ENCODE peak calls at places on chromosomes 6 and 20, in five cellular contexts. One of them, this sample, is unnamed. For H3K9me3, the result is how much of the 10 kb centered on the place peaks cover.

GRCh38 chr6:110102411-110102810 is 77.1 kb downstream of the WASF1 start:
- DNase-seq in IMR-90: no peak
- DNase-seq in fibroblast of lung: no peak
- DNase-seq in GM23248: no peak
- DNase-seq in cardiac muscle cell: no peak
- DNase-seq in this sample: no peak

GRCh38 chr6:105879902-105880547 is 206.1 kb upstream of the PRDM1 start:
- DNase-seq in IMR-90: no peak
- DNase-seq in GM23248: no peak
- DNase-seq in fibroblast of lung: no peak
- DNase-seq in cardiac muscle cell: no peak
- DNase-seq in this sample: no peak

GRCh38 chr6:44966449-44967091 is 361.6 kb upstream of the RUNX2 start:
- DNase-seq in fibroblast of lung: peak
- DNase-seq in GM23248: peak
- DNase-seq in cardiac muscle cell: peak
- DNase-seq in IMR-90: peak
- DNase-seq in this sample: no peak

GRCh38 chr6:23176471-23176870 is 607.1 kb downstream of the HDGFL1 start:
- DNase-seq in cardiac muscle cell: no peak
- DNase-seq in IMR-90: no peak
- DNase-seq in fibroblast of lung: no peak
- DNase-seq in GM23248: no peak
- DNase-seq in this sample: no peak

GRCh38 chr20:4787069-4787468 is 65.4 kb downstream of the PRND start:
- DNase-seq in IMR-90: peak
- DNase-seq in cardiac muscle cell: no peak
- DNase-seq in GM23248: peak
- DNase-seq in fibroblast of lung: peak
- DNase-seq in this sample: peak

GRCh38 chr6:33668328-33668727 is 43.2 kb downstream of the UQCC2 start:
- DNase-seq in IMR-90: no peak
- DNase-seq in GM23248: no peak
- DNase-seq in cardiac muscle cell: no peak
- DNase-seq in fibroblast of lung: no peak
- DNase-seq in this sample: no peak

GRCh38 chr6:149336529-149336928 is 19.0 kb downstream of the TAB2 start:
- DNase-seq in fibroblast of lung: peak
- DNase-seq in IMR-90: no peak
- DNase-seq in cardiac muscle cell: no peak
- DNase-seq in GM23248: peak
- DNase-seq in this sample: no peak

GRCh38 chr20:46485431-46485830 is 27.9 kb downstream of the ZNF334 start:
- DNase-seq in cardiac muscle cell: no peak
- DNase-seq in fibroblast of lung: no peak
- DNase-seq in IMR-90: no peak
- DNase-seq in GM23248: peak
- DNase-seq in this sample: no peak

GRCh38 chr6:114421219-114421618 is 78.4 kb upstream of the HS3ST5 start:
- DNase-seq in fibroblast of lung: no peak
- DNase-seq in cardiac muscle cell: no peak
- DNase-seq in GM23248: no peak
- DNase-seq in IMR-90: no peak
- DNase-seq in this sample: no peak

GRCh38 chr20:1786496-1786895 is 108.7 kb upstream of the SIRPA start:
- DNase-seq in GM23248: no peak
- DNase-seq in fibroblast of lung: no peak
- DNase-seq in IMR-90: no peak
- DNase-seq in cardiac muscle cell: no peak
- DNase-seq in this sample: no peak

GRCh38 chr6:30824698-30825097 is 59.6 kb upstream of the DDR1 start:
- DNase-seq in fibroblast of lung: no peak
- DNase-seq in GM23248: no peak
- DNase-seq in IMR-90: no peak
- DNase-seq in cardiac muscle cell: no peak
- DNase-seq in this sample: no peak

GRCh38 chr6:111087871-111088667 is 766 bp downstream of the SLC16A10 start:
- DNase-seq in GM23248: peak
- DNase-seq in fibroblast of lung: peak
- DNase-seq in IMR-90: no peak
- DNase-seq in cardiac muscle cell: peak
- DNase-seq in this sample: no peak

GRCh38 chr6:63525186-63525878 is 46.9 kb upstream of the LOC128125822 start:
- DNase-seq in cardiac muscle cell: no peak
- DNase-seq in IMR-90: no peak
- DNase-seq in fibroblast of lung: no peak
- DNase-seq in GM23248: no peak
- DNase-seq in this sample: no peak

GRCh38 chr6:17865798-17866725 is 121.4 kb downstream of the KIF13A start:
- DNase-seq in cardiac muscle cell: peak
- DNase-seq in fibroblast of lung: peak
- DNase-seq in IMR-90: peak
- DNase-seq in GM23248: peak
- DNase-seq in this sample: peak

GRCh38 chr6:33803571-33804053 is at the start of gene MLN:
- DNase-seq in fibroblast of lung: no peak
- DNase-seq in GM23248: no peak
- DNase-seq in IMR-90: no peak
- DNase-seq in cardiac muscle cell: no peak
- DNase-seq in this sample: no peak

GRCh38 chr20:7994809-7995208 is 24.8 kb downstream of the TMX4 start:
- DNase-seq in cardiac muscle cell: no peak
- DNase-seq in IMR-90: no peak
- DNase-seq in GM23248: no peak
- DNase-seq in fibroblast of lung: no peak
- DNase-seq in this sample: no peak

GRCh38 chr6:78861509-78861908 is 5.8 kb upstream of the IRAK1BP1 start:
- DNase-seq in fibroblast of lung: no peak
- DNase-seq in GM23248: no peak
- DNase-seq in cardiac muscle cell: no peak
- DNase-seq in IMR-90: no peak
- DNase-seq in this sample: no peak

GRCh38 chr6:26025047-26025893 is 62.0 kb upstream of the HFE start:
- DNase-seq in GM23248: peak
- DNase-seq in cardiac muscle cell: peak
- DNase-seq in fibroblast of lung: peak
- DNase-seq in IMR-90: peak
- DNase-seq in this sample: no peak

GRCh38 chr6:109229536-109229935 is 134.2 kb downstream of the CEP57L1 start:
- DNase-seq in GM23248: peak
- DNase-seq in cardiac muscle cell: no peak
- DNase-seq in fibroblast of lung: no peak
- DNase-seq in IMR-90: no peak
- DNase-seq in this sample: no peak

GRCh38 chr20:46348231-46348803 is 40.0 kb upstream of the CDH22 start:
- DNase-seq in cardiac muscle cell: peak
- DNase-seq in GM23248: peak
- DNase-seq in IMR-90: peak
- DNase-seq in fibroblast of lung: no peak
- DNase-seq in this sample: no peak

GRCh38 chr20:48618631-48619030 is 209.2 kb downstream of the PREX1 start:
- DNase-seq in fibroblast of lung: no peak
- DNase-seq in IMR-90: no peak
- DNase-seq in cardiac muscle cell: no peak
- DNase-seq in GM23248: no peak
- DNase-seq in this sample: no peak

GRCh38 chr6:132569170-132569569 is 952 bp upstream of the TAAR6 start:
- DNase-seq in IMR-90: no peak
- DNase-seq in fibroblast of lung: no peak
- DNase-seq in cardiac muscle cell: no peak
- DNase-seq in GM23248: no peak
- DNase-seq in this sample: no peak

GRCh38 chr6:53410508-53411258 is 61.9 kb upstream of the ELOVL5 start:
- DNase-seq in cardiac muscle cell: peak
- DNase-seq in GM23248: peak
- DNase-seq in IMR-90: peak
- DNase-seq in fibroblast of lung: peak
- DNase-seq in this sample: peak

GRCh38 chr6:112223070-112223861 is 31.1 kb downstream of the LAMA4 start:
- DNase-seq in fibroblast of lung: peak
- DNase-seq in cardiac muscle cell: peak
- DNase-seq in GM23248: peak
- DNase-seq in IMR-90: peak
- DNase-seq in this sample: peak

GRCh38 chr6:35603326-35604202 is 85.2 kb downstream of the FKBP5 start:
- DNase-seq in IMR-90: no peak
- DNase-seq in GM23248: peak
- DNase-seq in cardiac muscle cell: peak
- DNase-seq in fibroblast of lung: peak
- DNase-seq in this sample: no peak

GRCh38 chr6:152981989-152982767 is 663 bp downstream of the FBXO5 start:
- DNase-seq in fibroblast of lung: no peak
- DNase-seq in cardiac muscle cell: no peak
- DNase-seq in GM23248: no peak
- DNase-seq in IMR-90: no peak
- DNase-seq in this sample: peak

GRCh38 chr6:105993769-105994521 is 92.2 kb upstream of the PRDM1 start:
- DNase-seq in fibroblast of lung: peak
- DNase-seq in IMR-90: peak
- DNase-seq in cardiac muscle cell: peak
- DNase-seq in GM23248: peak
- DNase-seq in this sample: no peak

DNA sequence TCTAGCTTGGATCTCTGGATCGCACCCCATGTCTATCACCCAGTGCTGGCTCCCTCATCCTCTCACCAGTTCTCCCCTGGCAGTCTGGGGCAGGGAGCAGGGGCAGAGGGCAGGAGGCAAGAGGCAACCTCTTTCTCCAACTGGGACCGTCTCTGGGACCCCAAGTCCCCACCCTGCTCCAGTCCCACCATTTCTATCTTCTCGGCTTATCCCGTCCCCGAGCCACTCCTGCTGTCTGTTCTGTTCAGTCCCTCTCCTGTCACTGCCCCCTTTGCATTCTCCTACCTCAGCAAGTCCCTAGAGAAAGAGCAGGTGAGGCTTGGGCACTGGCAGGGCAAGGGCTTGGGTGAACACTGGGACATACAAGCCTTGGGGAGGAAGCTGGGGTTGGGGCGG is 625 bp upstream of the TNXB start:
- DNase-seq in fibroblast of lung: no peak
- DNase-seq in cardiac muscle cell: no peak
- DNase-seq in GM23248: no peak
- DNase-seq in IMR-90: no peak
- DNase-seq in this sample: no peak
- H3K4me3 ChIP-seq in fibroblast of lung: no peak
- H3K4me3 ChIP-seq in cardiac muscle cell: no peak
- H3K4me3 ChIP-seq in GM23248: no peak
- H3K4me3 ChIP-seq in IMR-90: no peak
- H3K4me3 ChIP-seq in this sample: no peak

GRCh38 chr6:128319946-128320345 is 200.5 kb downstream of the PTPRK start:
- DNase-seq in GM23248: no peak
- DNase-seq in cardiac muscle cell: no peak
- DNase-seq in IMR-90: no peak
- DNase-seq in fibroblast of lung: no peak
- DNase-seq in this sample: no peak

GRCh38 chr6:128327890-128328289 is 192.5 kb downstream of the PTPRK start:
- DNase-seq in fibroblast of lung: no peak
- DNase-seq in GM23248: peak
- DNase-seq in cardiac muscle cell: peak
- DNase-seq in IMR-90: peak
- DNase-seq in this sample: no peak

GRCh38 chr6:128323011-128323410 is 197.4 kb downstream of the PTPRK start:
- DNase-seq in IMR-90: no peak
- DNase-seq in GM23248: no peak
- DNase-seq in cardiac muscle cell: no peak
- DNase-seq in fibroblast of lung: no peak
- DNase-seq in this sample: no peak
- H3K9me3 ChIP-seq in IMR-90: under half
- H3K9me3 ChIP-seq in GM23248: under half
- H3K9me3 ChIP-seq in cardiac muscle cell: under half
- H3K9me3 ChIP-seq in fibroblast of lung: under half
- H3K9me3 ChIP-seq in this sample: under half

GRCh38 chr20:57621426-57622200 is 1.4 kb upstream of the ZBP1 start:
- DNase-seq in IMR-90: no peak
- DNase-seq in GM23248: peak
- DNase-seq in cardiac muscle cell: no peak
- DNase-seq in fibroblast of lung: no peak
- DNase-seq in this sample: no peak
- H3K4me3 ChIP-seq in IMR-90: no peak
- H3K4me3 ChIP-seq in GM23248: no peak
- H3K4me3 ChIP-seq in cardiac muscle cell: no peak
- H3K4me3 ChIP-seq in fibroblast of lung: no peak
- H3K4me3 ChIP-seq in this sample: no peak

DNA sequence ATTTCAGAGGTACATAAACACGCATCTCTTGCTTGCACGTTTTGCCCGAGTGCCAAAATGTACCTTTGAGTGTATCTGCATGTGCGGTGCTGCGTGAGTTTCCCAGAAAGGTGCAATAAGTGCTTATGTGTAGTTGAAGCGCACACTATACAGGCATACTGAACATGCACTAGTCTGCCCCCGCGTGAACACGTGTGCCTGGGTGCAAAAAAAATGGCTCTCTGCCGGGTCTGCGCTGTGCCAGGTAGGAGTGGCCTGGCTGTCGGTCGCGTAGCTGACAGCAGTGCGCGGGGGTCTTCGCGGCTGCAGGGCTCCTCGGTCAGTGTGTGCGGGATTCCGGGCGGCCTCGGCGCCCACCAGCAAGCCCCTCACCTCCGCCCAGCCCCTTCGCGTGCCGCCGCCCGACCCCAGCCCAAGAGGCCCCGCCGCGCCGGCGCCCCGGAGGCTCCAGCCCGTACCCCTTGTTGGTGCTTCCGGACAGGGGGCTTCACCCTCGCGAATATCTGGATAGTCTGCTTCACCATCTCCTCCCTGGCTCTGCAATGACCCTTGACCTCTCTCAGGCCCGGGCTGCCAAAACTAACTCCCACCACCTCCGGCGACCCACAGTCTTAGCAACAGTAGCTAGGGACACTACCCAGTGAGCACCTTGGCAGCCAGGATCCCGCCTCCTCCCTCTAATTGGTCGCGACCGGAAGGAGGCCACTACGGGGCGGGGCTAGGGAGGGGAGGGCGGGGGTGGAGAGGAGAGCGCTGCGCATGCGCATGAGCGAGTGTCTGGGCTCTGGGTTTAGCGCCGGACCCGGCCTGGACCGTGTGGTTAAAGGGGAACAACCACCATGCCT is at the start of gene KIF6:
- DNase-seq in IMR-90: peak
- DNase-seq in fibroblast of lung: peak
- DNase-seq in GM23248: peak
- DNase-seq in cardiac muscle cell: peak
- DNase-seq in this sample: peak
- H3K9me3 ChIP-seq in IMR-90: under half
- H3K9me3 ChIP-seq in fibroblast of lung: under half
- H3K9me3 ChIP-seq in GM23248: under half
- H3K9me3 ChIP-seq in cardiac muscle cell: under half
- H3K9me3 ChIP-seq in this sample: under half

This sample was measured in MG63.